ENCODE peak calls at places on chromosomes 1 and 21, in nine cellular contexts. H is NCI-H2171 treated with DMSO at 0.1 percent for 48 hours, B is pancreas, T is colonic mucosa, J is thoracic aorta, X is suprapubic skin, E is caudate nucleus, Z is ELR, Y is NCI-H1694. U is an unnamed sample.

GRCh38 chr1:92916899-92917298 is 44.4 kb downstream of the DIPK1A start:
- DNase-seq in H (no peak), B (no peak), T (no peak), J (no peak), X (no peak), E (no peak), Z (peak), Y (no peak), U (no peak)

GRCh38 chr1:200518524-200518923 is 102.0 kb downstream of the KIF14 start:
- DNase-seq in H (peak), B (no peak), T (no peak), J (no peak), X (no peak), E (no peak), Z (no peak), Y (peak), U (no peak)

GRCh38 chr1:55800503-55800902 is 585.3 kb upstream of the USP24 start:
- DNase-seq in H (no peak), B (no peak), T (no peak), J (no peak), X (no peak), E (no peak), Z (no peak), Y (no peak), U (no peak)

GRCh38 chr1:10033359-10033845 is 644 bp downstream of the UBE4B start:
- DNase-seq in H (peak), B (peak), T (peak), J (no peak), X (peak), E (peak), Z (peak), Y (no peak), U (peak)

GRCh38 chr21:14270631-14271030 is 54.7 kb downstream of the RBM11 start:
- DNase-seq in H (no peak), B (no peak), T (peak), J (no peak), X (no peak), E (no peak), Z (no peak), Y (no peak), U (no peak)

GRCh38 chr21:17818158-17819113 is 720 bp downstream of the C21orf91 start:
- DNase-seq in H (peak), B (peak), T (peak), J (no peak), X (peak), E (peak), Z (peak), Y (no peak), U (peak)

GRCh38 chr1:177210071-177210470 is 39.3 kb downstream of the BRINP2 start:
- DNase-seq in H (no peak), B (no peak), T (no peak), J (no peak), X (no peak), E (no peak), Z (no peak), Y (no peak), U (no peak)

GRCh38 chr1:22611530-22611947 is 24.9 kb upstream of the C1QA start:
- DNase-seq in H (no peak), B (peak), T (peak), J (no peak), X (no peak), E (no peak), Z (peak), Y (no peak), U (peak)

GRCh38 chr21:42080788-42081083 is 9.6 kb downstream of the UMODL1 start:
- DNase-seq in H (no peak), B (no peak), T (no peak), J (no peak), X (no peak), E (no peak), Z (peak), Y (no peak), U (no peak)

GRCh38 chr1:55546553-55546952 is 331.4 kb upstream of the USP24 start:
- DNase-seq in H (no peak), B (no peak), T (no peak), J (no peak), X (no peak), E (no peak), Z (no peak), Y (no peak), U (no peak)

GRCh38 chr1:113875714-113876113 is 4.2 kb upstream of the PTPN22 start:
- DNase-seq in H (peak), B (no peak), T (no peak), J (no peak), X (no peak), E (no peak), Z (no peak), Y (no peak), U (no peak)

GRCh38 chr1:97243973-97244560 is 522.5 kb downstream of the PTBP2 start:
- DNase-seq in H (peak), B (no peak), T (no peak), J (no peak), X (no peak), E (no peak), Z (peak), Y (peak), U (no peak)

GRCh38 chr1:32361674-32362473 is 411 bp downstream of the FAM229A start:
- DNase-seq in H (peak), B (peak), T (peak), J (peak), X (peak), E (peak), Z (no peak), Y (peak), U (no peak)

U was measured in activated CD8-positive, alpha-beta T cell treated with anti-CD3 and anti-CD28 coated beads, Interleukin-2, amount 10 ng/mL, durations not matched to agents 7 days and 5 days.